ENCODE peak calls at places on chromosomes 11 and 22, in nine cellular contexts. T is sigmoid colon, D is suprapubic skin, Z is upper lobe of left lung, G is transverse colon, I is stomach, L is tibial nerve, Y is A549, X is K562. N is an unnamed sample.
A peak's percentile ranks its signal among the peaks of the same experiment; 100 is the strongest.

GRCh38 chr11:66221726-66222236 is 46.7 kb upstream of the RAB1B start:
- DNase-seq in T (peak; percentile 50), D (no peak), Z (no peak), G (no peak), I (no peak), L (no peak), Y (peak; percentile 18), X (no peak), N (no peak)

GRCh38 chr11:133175111-133175510 is 357.2 kb downstream of the OPCML start:
- DNase-seq in T (no peak), D (no peak), Z (no peak), G (no peak), I (no peak), L (no peak), Y (no peak), X (no peak), N (no peak)

GRCh38 chr11:67268684-67269268 is 2.5 kb downstream of the GRK2 start:
- DNase-seq in T (peak; percentile 62), D (no peak), Z (peak; percentile 61), G (no peak), I (no peak), L (no peak), Y (no peak), X (no peak), N (peak; percentile 30)

GRCh38 chr11:19628018-19628417 is 84.6 kb upstream of the NAV2 start:
- DNase-seq in T (peak; percentile 97), D (peak; percentile 92), Z (peak; percentile 27), G (peak; percentile 47), I (no peak), L (peak; percentile 49), Y (no peak), X (no peak), N (peak; percentile 33)

GRCh38 chr11:2881076-2881973 is 4.2 kb downstream of the CDKN1C start:
- DNase-seq in T (no peak), D (no peak), Z (peak; percentile 62), G (no peak), I (no peak), L (no peak), Y (no peak), X (no peak), N (peak; percentile 14)

GRCh38 chr11:20008190-20008801 is 152.0 kb downstream of the DBX1 start:
- DNase-seq in T (no peak), D (no peak), Z (no peak), G (no peak), I (no peak), L (no peak), Y (no peak), X (no peak), N (no peak)

GRCh38 chr11:106087815-106088435 is 10.5 kb downstream of the AASDHPPT start:
- DNase-seq in T (peak; percentile 71), D (no peak), Z (no peak), G (peak; percentile 36), I (peak; percentile 66), L (peak; percentile 20), Y (peak; percentile 51), X (no peak), N (peak; percentile 28)

GRCh38 chr11:77467233-77467632 is 6.7 kb downstream of the PAK1 start:
- DNase-seq in T (no peak), D (no peak), Z (no peak), G (no peak), I (no peak), L (no peak), Y (peak; percentile 10), X (no peak), N (no peak)

GRCh38 chr11:64650923-64651523 is 60.0 kb downstream of the SLC22A12 start:
- DNase-seq in T (no peak), D (no peak), Z (no peak), G (no peak), I (no peak), L (no peak), Y (peak; percentile 50), X (peak; percentile 66), N (no peak)

GRCh38 chr11:64848779-64849599 is 4.5 kb upstream of the CDC42BPG start:
- DNase-seq in T (no peak), D (no peak), Z (no peak), G (peak; percentile 89), I (peak; percentile 89), L (no peak), Y (no peak), X (no peak), N (no peak)

GRCh38 chr11:70868341-70868885 is 384.0 kb downstream of the SHANK2 start:
- DNase-seq in T (no peak), D (no peak), Z (no peak), G (no peak), I (no peak), L (no peak), Y (no peak), X (no peak), N (no peak)

GRCh38 chr11:45233121-45233803 is 52.9 kb downstream of the SYT13 start:
- DNase-seq in T (peak; percentile 86), D (peak; percentile 80), Z (peak; percentile 38), G (peak; percentile 78), I (peak; percentile 76), L (peak; percentile 47), Y (peak; percentile 61), X (peak; percentile 86), N (peak; percentile 69)

GRCh38 chr11:106608677-106609076 is 409.6 kb downstream of the GUCY1A2 start:
- DNase-seq in T (no peak), D (no peak), Z (no peak), G (no peak), I (no peak), L (no peak), Y (no peak), X (no peak), N (no peak)

GRCh38 chr11:8503872-8504491 is 90.0 kb downstream of the STK33 start:
- DNase-seq in T (no peak), D (no peak), Z (no peak), G (peak; percentile 17), I (no peak), L (no peak), Y (no peak), X (no peak), N (no peak)

GRCh38 chr11:43399983-43400630 is 41.4 kb downstream of the TTC17 start:
- DNase-seq in T (no peak), D (no peak), Z (no peak), G (no peak), I (no peak), L (no peak), Y (no peak), X (no peak), N (no peak)

GRCh38 chr22:19121631-19122142 is 525 bp downstream of the DGCR2 start:
- DNase-seq in T (peak; percentile 80), D (peak; percentile 86), Z (peak; percentile 92), G (peak; percentile 64), I (peak; percentile 65), L (peak; percentile 26), Y (peak; percentile 19), X (peak; percentile 98), N (peak; percentile 42)

GRCh38 chr22:47064416-47064815 is 302.0 kb downstream of the TBC1D22A start:
- DNase-seq in T (no peak), D (no peak), Z (peak; percentile 39), G (no peak), I (no peak), L (no peak), Y (no peak), X (no peak), N (no peak)

GRCh38 chr11:2555376-2555775 is 110.6 kb downstream of the KCNQ1 start:
- DNase-seq in T (peak; percentile 28), D (no peak), Z (peak; percentile 49), G (peak; percentile 1), I (no peak), L (peak; percentile 3), Y (no peak), X (no peak), N (peak; percentile 12)

GRCh38 chr22:49483281-49483905 is 344.3 kb downstream of the BRD1 start:
- DNase-seq in T (no peak), D (peak; percentile 66), Z (peak; percentile 45), G (no peak), I (no peak), L (no peak), Y (no peak), X (no peak), N (no peak)

GRCh38 chr11:72584933-72585597 is 89.2 kb downstream of the PDE2A start:
- DNase-seq in T (peak; percentile 57), D (no peak), Z (no peak), G (no peak), I (no peak), L (no peak), Y (no peak), X (no peak), N (no peak)

GRCh38 chr11:72585762-72586590 is 88.2 kb downstream of the PDE2A start:
- DNase-seq in T (peak; percentile 85), D (no peak), Z (no peak), G (peak; percentile 72), I (peak; percentile 80), L (peak; percentile 44), Y (peak; percentile 64), X (peak; percentile 81), N (peak; percentile 60)

GRCh38 chr11:72588656-72589410 is 85.4 kb downstream of the PDE2A start:
- DNase-seq in T (peak; percentile 26), D (no peak), Z (no peak), G (no peak), I (no peak), L (no peak), Y (no peak), X (no peak), N (no peak)

GRCh38 chr11:72587696-72588095 is 86.5 kb downstream of the PDE2A start:
- DNase-seq in T (peak; percentile 45), D (no peak), Z (no peak), G (no peak), I (no peak), L (no peak), Y (no peak), X (no peak), N (no peak)

GRCh38 chr11:72586591-72587090 is 87.6 kb downstream of the PDE2A start:
- DNase-seq in T (peak; percentile 50), D (no peak), Z (no peak), G (no peak), I (no peak), L (no peak), Y (no peak), X (peak; percentile 47), N (no peak)
- TF ChIP-seq EP300 in T (no peak), D (no peak), Z (no peak), G (no peak), I (no peak), L (no peak), Y (no peak), X (no peak), N (no peak)

GRCh38 chr11:130599073-130599654 is 150.7 kb downstream of the ADAMTS15 start:
- DNase-seq in T (peak; percentile 90), D (no peak), Z (no peak), G (peak; percentile 32), I (peak; percentile 57), L (peak; percentile 79), Y (no peak), X (no peak), N (no peak)
- TF ChIP-seq EP300 in T (no peak), D (no peak), Z (no peak), G (no peak), I (no peak), L (peak; percentile 10), Y (no peak), X (no peak), N (no peak)

GRCh38 chr11:37948258-37948657 is 1350.2 kb upstream of the RAG2 start:
- DNase-seq in T (no peak), D (no peak), Z (no peak), G (no peak), I (no peak), L (no peak), Y (no peak), X (no peak), N (no peak)
- TF ChIP-seq EP300 in T (no peak), D (no peak), Z (peak; percentile 62), G (no peak), I (no peak), L (no peak), Y (no peak), X (no peak), N (no peak)

GRCh38 chr11:109707411-109707810 is 285.4 kb downstream of the C11orf87 start:
- DNase-seq in T (no peak), D (no peak), Z (no peak), G (no peak), I (no peak), L (no peak), Y (no peak), X (no peak), N (no peak)
- TF ChIP-seq EP300 in T (no peak), D (no peak), Z (no peak), G (no peak), I (no peak), L (no peak), Y (no peak), X (no peak), N (no peak)